ENCODE peak calls at places on chromosomes 1 and 21, in seven cellular contexts. F is GM23338, O is upper lobe of right lung, D is stomach, K is tibial nerve, I is uterus, S is aorta. N is an unnamed sample. For H3K4me1, the result is how much of the 10 kb centered on the place peaks cover.

GRCh38 chr1:30133414-30134055 is 589.9 kb downstream of the MATN1 start:
- DNase-seq in O (no peak), K (no peak), D (no peak), F (no peak), I (no peak), S (no peak), N (no peak)

GRCh38 chr1:180026556-180026955 is 71.9 kb downstream of the CEP350 start:
- DNase-seq in K (no peak), F (no peak), D (no peak), O (no peak), S (no peak), I (no peak), N (no peak)

GRCh38 chr21:39084979-39085729 is 98.1 kb downstream of the PSMG1 start:
- DNase-seq in F (no peak), I (no peak), S (peak), O (no peak), K (no peak), D (no peak), N (no peak)

GRCh38 chr1:214241060-214241459 is 39.9 kb upstream of the SMYD2 start:
- DNase-seq in F (no peak), D (no peak), O (no peak), K (no peak), I (no peak), S (no peak), N (no peak)

GRCh38 chr1:40857737-40858136 is 4.4 kb downstream of the CITED4 start:
- DNase-seq in I (no peak), S (no peak), O (no peak), D (no peak), F (no peak), K (no peak), N (no peak)

GRCh38 chr21:32256873-32257620 is 21.8 kb downstream of the MIS18A start:
- DNase-seq in F (no peak), S (peak), I (peak), K (peak), D (peak), O (peak), N (peak)

GRCh38 chr1:109993885-109994284 is 9.3 kb downstream of the AHCYL1 start:
- DNase-seq in F (no peak), D (peak), I (no peak), S (no peak), O (no peak), K (no peak), N (peak)

GRCh38 chr1:218557731-218558130 is 212.6 kb downstream of the TGFB2 start:
- DNase-seq in I (peak), F (peak), O (no peak), K (no peak), D (no peak), S (no peak), N (no peak)

GRCh38 chr1:186884266-186884665 is 55.5 kb downstream of the PLA2G4A start:
- DNase-seq in K (no peak), O (no peak), I (no peak), F (no peak), S (no peak), D (no peak), N (no peak)

GRCh38 chr1:33735624-33736023 is 128.3 kb upstream of the HMGB4 start:
- DNase-seq in O (no peak), D (no peak), F (peak), S (no peak), I (no peak), K (no peak), N (peak)

GRCh38 chr1:197998110-197998509 is 80.9 kb downstream of the LHX9 start:
- DNase-seq in S (no peak), F (peak), D (no peak), I (no peak), K (no peak), O (no peak), N (no peak)

GRCh38 chr1:93938461-93939145 is 29.4 kb upstream of the GCLM start:
- DNase-seq in O (no peak), D (no peak), K (no peak), I (no peak), S (no peak), F (no peak), N (no peak)

GRCh38 chr1:53582211-53583020 is 123.2 kb downstream of the DMRTB1 start:
- DNase-seq in D (no peak), K (no peak), I (peak), S (peak), F (no peak), O (peak), N (no peak)

GRCh38 chr1:15573477-15573876 is 11.4 kb downstream of the AGMAT start:
- DNase-seq in I (no peak), F (peak), K (no peak), D (no peak), S (peak), O (no peak), N (no peak)

GRCh38 chr1:219310181-219310728 is 136.6 kb downstream of the LYPLAL1 start:
- DNase-seq in D (no peak), O (no peak), I (no peak), K (no peak), S (no peak), F (no peak), N (no peak)

GRCh38 chr1:47931395-47931794 is 65.8 kb downstream of the TRABD2B start:
- DNase-seq in O (no peak), D (peak), F (peak), I (no peak), K (no peak), S (no peak), N (no peak)

GRCh38 chr1:75053207-75053606 is 81.0 kb upstream of the LHX8 start:
- DNase-seq in S (no peak), O (no peak), D (no peak), K (no peak), I (no peak), F (peak), N (peak)

GRCh38 chr1:209688746-209689234 is 13.6 kb downstream of the G0S2 start:
- DNase-seq in I (no peak), S (no peak), F (no peak), O (no peak), K (no peak), D (no peak), N (peak)

GRCh38 chr1:217953922-217954321 is 322.8 kb downstream of the SPATA17 start:
- DNase-seq in D (no peak), I (no peak), F (no peak), K (no peak), S (no peak), O (no peak), N (no peak)

GRCh38 chr1:230807029-230807428 is 59.8 kb downstream of the CAPN9 start:
- DNase-seq in D (no peak), O (no peak), I (no peak), S (peak), F (no peak), K (peak), N (no peak)

GRCh38 chr1:18107671-18108312 is at the start of gene IGSF21:
- DNase-seq in S (no peak), K (no peak), I (no peak), D (no peak), O (no peak), F (peak), N (no peak)

GRCh38 chr21:15449556-15449955 is 280.2 kb upstream of the USP25 start:
- DNase-seq in D (no peak), F (no peak), O (no peak), S (no peak), I (no peak), K (no peak), N (no peak)

GRCh38 chr1:116943438-116943837 is 33.7 kb downstream of the PTGFRN start:
- DNase-seq in K (no peak), O (no peak), F (no peak), I (no peak), S (no peak), D (no peak), N (no peak)

GRCh38 chr1:51290489-51290847 is 39.9 kb downstream of the TTC39A start:
- DNase-seq in O (no peak), S (no peak), D (peak), K (no peak), F (no peak), I (no peak), N (no peak)
- H3K4me3 ChIP-seq in O (no peak), S (no peak), D (no peak), K (no peak), F (no peak), I (no peak), N (no peak)

GRCh38 chr1:23169219-23169575 is 541 bp upstream of the LUZP1 start:
- DNase-seq in I (no peak), K (no peak), S (no peak), D (no peak), O (no peak), F (no peak), N (no peak)
- H3K4me1 ChIP-seq in I (under half), K (under half), S (under half), D (under half), O (under half), F (under half), N (under half)

GRCh38 chr1:156497743-156498446 is 2.7 kb downstream of the MEF2D start:
- DNase-seq in D (no peak), O (peak), I (peak), F (peak), K (no peak), S (no peak), N (no peak)
- H3K4me3 ChIP-seq in D (peak), O (peak), I (peak), F (peak), K (peak), S (no peak), N (peak)

DNA sequence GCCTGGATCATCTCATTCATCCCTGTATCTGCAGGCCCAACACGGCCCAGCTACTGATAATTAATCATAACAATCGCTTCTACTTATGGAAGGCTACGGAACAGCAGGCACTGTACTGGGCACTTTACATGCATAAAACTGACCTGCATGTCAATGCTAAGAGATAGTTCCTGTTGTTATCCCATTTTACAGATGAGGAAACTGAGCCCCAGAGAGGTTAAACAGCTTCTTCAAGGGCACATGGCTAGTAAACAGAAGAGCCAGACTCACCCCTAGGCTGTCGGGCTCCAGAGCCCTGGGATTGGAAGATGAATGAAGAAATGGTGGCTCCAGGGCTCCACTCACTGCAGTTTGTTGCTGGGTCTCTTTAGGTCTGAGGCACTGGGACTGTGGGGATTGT is 27.3 kb upstream of the VPS13D start:
- DNase-seq in I (no peak), F (no peak), D (no peak), O (no peak), K (no peak), S (no peak), N (no peak)
- H3K4me1 ChIP-seq in I (under half), F (under half), D (under half), O (under half), K (under half), S (under half), N (under half)